ENCODE peak calls at places on chromosomes 5 and 9, in four cellular contexts. One of them, this sample, is unnamed. For H3K4me1, the result is how much of the 10 kb centered on the place peaks cover.

GRCh38 chr9:135774794-135775525 is 73.0 kb downstream of the KCNT1 start:
- DNase-seq in upper lobe of left lung: peak
- DNase-seq in uterus: no peak
- DNase-seq in pancreas: no peak
- DNase-seq in this sample: no peak

GRCh38 chr9:26375448-26375847 is 517.2 kb downstream of the CAAP1 start:
- DNase-seq in upper lobe of left lung: no peak
- DNase-seq in uterus: no peak
- DNase-seq in pancreas: no peak
- DNase-seq in this sample: no peak

GRCh38 chr5:179488464-179488863 is 61.9 kb upstream of the RUFY1 start:
- DNase-seq in upper lobe of left lung: no peak
- DNase-seq in uterus: no peak
- DNase-seq in pancreas: no peak
- DNase-seq in this sample: no peak

GRCh38 chr9:136081113-136081825 is 13.8 kb downstream of the NACC2 start:
- DNase-seq in upper lobe of left lung: peak
- DNase-seq in pancreas: peak
- DNase-seq in uterus: no peak
- DNase-seq in this sample: peak

GRCh38 chr9:128764361-128764760 is 7.4 kb downstream of the ZER1 start:
- DNase-seq in uterus: no peak
- DNase-seq in upper lobe of left lung: no peak
- DNase-seq in pancreas: no peak
- DNase-seq in this sample: no peak

GRCh38 chr9:114745108-114745848 is 60.6 kb downstream of the TNFSF15 start:
- DNase-seq in pancreas: no peak
- DNase-seq in uterus: no peak
- DNase-seq in upper lobe of left lung: no peak
- DNase-seq in this sample: no peak

GRCh38 chr9:133535285-133535877 is 877 bp downstream of the ADAMTSL2 start:
- DNase-seq in pancreas: no peak
- DNase-seq in uterus: no peak
- DNase-seq in upper lobe of left lung: peak
- DNase-seq in this sample: no peak

GRCh38 chr5:399296-400281 is 43.4 kb upstream of the EXOC3 start:
- DNase-seq in uterus: peak
- DNase-seq in pancreas: peak
- DNase-seq in upper lobe of left lung: peak
- DNase-seq in this sample: peak

GRCh38 chr5:115349001-115349817 is 52.8 kb upstream of the CCDC112 start:
- DNase-seq in uterus: peak
- DNase-seq in upper lobe of left lung: no peak
- DNase-seq in pancreas: no peak
- DNase-seq in this sample: no peak

GRCh38 chr9:133972041-133972970 is 19.8 kb downstream of the VAV2 start:
- DNase-seq in upper lobe of left lung: peak
- DNase-seq in pancreas: peak
- DNase-seq in uterus: no peak
- DNase-seq in this sample: no peak

GRCh38 chr5:103990064-103990463 is 427.5 kb upstream of the NUDT12 start:
- DNase-seq in uterus: no peak
- DNase-seq in upper lobe of left lung: no peak
- DNase-seq in pancreas: no peak
- DNase-seq in this sample: no peak

GRCh38 chr5:2602451-2603045 is 148.9 kb downstream of the IRX2 start:
- DNase-seq in pancreas: no peak
- DNase-seq in uterus: no peak
- DNase-seq in upper lobe of left lung: no peak
- DNase-seq in this sample: no peak

GRCh38 chr9:35059438-35059837 is 13.0 kb downstream of the VCP start:
- DNase-seq in uterus: no peak
- DNase-seq in pancreas: no peak
- DNase-seq in upper lobe of left lung: no peak
- DNase-seq in this sample: no peak

GRCh38 chr9:98619788-98620187 is 88.9 kb downstream of the GABBR2 start:
- DNase-seq in upper lobe of left lung: no peak
- DNase-seq in pancreas: no peak
- DNase-seq in uterus: no peak
- DNase-seq in this sample: no peak

GRCh38 chr9:22512495-22512894 is 65.9 kb downstream of the DMRTA1 start:
- DNase-seq in upper lobe of left lung: no peak
- DNase-seq in pancreas: no peak
- DNase-seq in uterus: no peak
- DNase-seq in this sample: no peak

GRCh38 chr9:31916591-31917223 is 467.7 kb upstream of the ACO1 start:
- DNase-seq in uterus: no peak
- DNase-seq in pancreas: no peak
- DNase-seq in upper lobe of left lung: no peak
- DNase-seq in this sample: no peak

GRCh38 chr9:132748450-132748849 is 78.2 kb downstream of the GTF3C4 start:
- DNase-seq in upper lobe of left lung: no peak
- DNase-seq in uterus: no peak
- DNase-seq in pancreas: no peak
- DNase-seq in this sample: no peak

GRCh38 chr9:126532019-126532462 is 81.7 kb upstream of the LMX1B start:
- DNase-seq in upper lobe of left lung: peak
- DNase-seq in pancreas: no peak
- DNase-seq in uterus: no peak
- DNase-seq in this sample: peak

GRCh38 chr5:126983874-126984266 is 46.5 kb downstream of the MARCHF3 start:
- DNase-seq in upper lobe of left lung: no peak
- DNase-seq in pancreas: no peak
- DNase-seq in uterus: no peak
- DNase-seq in this sample: no peak

GRCh38 chr9:34373749-34374148 is 2.9 kb downstream of the MYORG start:
- DNase-seq in upper lobe of left lung: no peak
- DNase-seq in uterus: no peak
- DNase-seq in pancreas: no peak
- DNase-seq in this sample: no peak

GRCh38 chr5:146313027-146313426 is 25.6 kb upstream of the POU4F3 start:
- DNase-seq in upper lobe of left lung: no peak
- DNase-seq in uterus: no peak
- DNase-seq in pancreas: no peak
- DNase-seq in this sample: no peak

GRCh38 chr9:35675732-35676392 is 2.1 kb downstream of the CA9 start:
- DNase-seq in uterus: peak
- DNase-seq in pancreas: peak
- DNase-seq in upper lobe of left lung: peak
- DNase-seq in this sample: no peak

GRCh38 chr5:157917909-157918809 is 59.2 kb upstream of the CLINT1 start:
- DNase-seq in uterus: peak
- DNase-seq in pancreas: no peak
- DNase-seq in upper lobe of left lung: no peak
- DNase-seq in this sample: peak

GRCh38 chr5:138408023-138408422 is 30.8 kb upstream of the REEP2 start:
- DNase-seq in upper lobe of left lung: no peak
- DNase-seq in uterus: no peak
- DNase-seq in pancreas: no peak
- DNase-seq in this sample: no peak

GRCh38 chr9:93303806-93304573 is 120.1 kb downstream of the WNK2 start:
- DNase-seq in upper lobe of left lung: no peak
- DNase-seq in pancreas: peak
- DNase-seq in uterus: no peak
- DNase-seq in this sample: no peak

GRCh38 chr5:133323464-133323863 is 271.7 kb downstream of the HSPA4 start:
- DNase-seq in pancreas: no peak
- DNase-seq in upper lobe of left lung: no peak
- DNase-seq in uterus: no peak
- DNase-seq in this sample: no peak

GRCh38 chr5:54383225-54383624 is 72.3 kb upstream of the HSPB3 start:
- DNase-seq in upper lobe of left lung: no peak
- DNase-seq in pancreas: no peak
- DNase-seq in uterus: no peak
- DNase-seq in this sample: no peak

GRCh38 chr9:29214162-29214520 is 1640.9 kb upstream of the C9orf72 start:
- DNase-seq in uterus: peak
- DNase-seq in upper lobe of left lung: peak
- DNase-seq in pancreas: peak
- DNase-seq in this sample: no peak
- H3K4me3 ChIP-seq in uterus: peak
- H3K4me3 ChIP-seq in upper lobe of left lung: no peak
- H3K4me3 ChIP-seq in pancreas: peak
- H3K4me3 ChIP-seq in this sample: no peak

GRCh38 chr5:33829430-33829829 is 62.4 kb downstream of the ADAMTS12 start:
- DNase-seq in upper lobe of left lung: no peak
- DNase-seq in pancreas: no peak
- DNase-seq in uterus: peak
- DNase-seq in this sample: no peak

GRCh38 chr5:33827335-33827734 is 64.5 kb downstream of the ADAMTS12 start:
- DNase-seq in upper lobe of left lung: no peak
- DNase-seq in pancreas: no peak
- DNase-seq in uterus: no peak
- DNase-seq in this sample: no peak

GRCh38 chr5:33827885-33828284 is 63.9 kb downstream of the ADAMTS12 start:
- DNase-seq in uterus: no peak
- DNase-seq in pancreas: no peak
- DNase-seq in upper lobe of left lung: no peak
- DNase-seq in this sample: no peak

GRCh38 chr5:33828611-33829286 is 63.0 kb downstream of the ADAMTS12 start:
- DNase-seq in uterus: no peak
- DNase-seq in pancreas: no peak
- DNase-seq in upper lobe of left lung: no peak
- DNase-seq in this sample: no peak

GRCh38 chr5:33824516-33825195 is 67.1 kb downstream of the ADAMTS12 start:
- DNase-seq in pancreas: no peak
- DNase-seq in uterus: no peak
- DNase-seq in upper lobe of left lung: no peak
- DNase-seq in this sample: no peak
- TF ChIP-seq CTCF in pancreas: no peak
- TF ChIP-seq CTCF in uterus: no peak
- TF ChIP-seq CTCF in upper lobe of left lung: no peak
- TF ChIP-seq CTCF in this sample: no peak

DNA sequence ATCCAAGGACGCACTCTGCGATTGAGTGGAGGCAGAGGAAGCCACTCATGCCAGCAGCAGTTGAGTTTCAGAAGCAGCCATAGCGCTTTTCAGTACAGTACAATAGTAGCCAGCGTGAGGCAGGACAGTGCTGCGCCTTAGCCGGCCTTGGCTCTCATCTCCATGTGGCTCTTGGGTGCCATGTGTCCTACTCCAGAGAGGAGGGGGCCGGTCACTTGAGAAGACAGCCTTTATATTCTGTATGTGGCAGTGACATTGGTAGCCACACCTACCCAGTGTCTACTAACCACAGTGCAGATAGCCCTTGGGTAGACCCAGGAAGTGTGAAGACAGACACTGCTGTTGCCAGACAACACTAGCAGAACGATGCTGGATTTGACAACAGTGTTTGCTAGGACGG is 42.3 kb downstream of the FAM78A start:
- DNase-seq in uterus: no peak
- DNase-seq in upper lobe of left lung: no peak
- DNase-seq in pancreas: no peak
- DNase-seq in this sample: no peak
- H3K4me1 ChIP-seq in uterus: under half
- H3K4me1 ChIP-seq in upper lobe of left lung: under half
- H3K4me1 ChIP-seq in pancreas: under half
- H3K4me1 ChIP-seq in this sample: half or more

GRCh38 chr5:159515197-159515596 is 184.9 kb upstream of the IL12B start:
- DNase-seq in pancreas: no peak
- DNase-seq in upper lobe of left lung: no peak
- DNase-seq in uterus: no peak
- DNase-seq in this sample: no peak
- H3K4me3 ChIP-seq in pancreas: no peak
- H3K4me3 ChIP-seq in upper lobe of left lung: no peak
- H3K4me3 ChIP-seq in uterus: no peak
- H3K4me3 ChIP-seq in this sample: no peak

GRCh38 chr9:117555964-117556629 is 141.2 kb upstream of the ASTN2 start:
- DNase-seq in pancreas: peak
- DNase-seq in uterus: no peak
- DNase-seq in upper lobe of left lung: no peak
- DNase-seq in this sample: peak
- TF ChIP-seq CTCF in pancreas: peak
- TF ChIP-seq CTCF in uterus: no peak
- TF ChIP-seq CTCF in upper lobe of left lung: peak
- TF ChIP-seq CTCF in this sample: peak

GRCh38 chr5:14816374-14816998 is 55.1 kb downstream of the ANKH start:
- DNase-seq in upper lobe of left lung: no peak
- DNase-seq in uterus: no peak
- DNase-seq in pancreas: no peak
- DNase-seq in this sample: no peak

GRCh38 chr5:14824490-14824889 is 47.1 kb downstream of the ANKH start:
- DNase-seq in uterus: no peak
- DNase-seq in upper lobe of left lung: no peak
- DNase-seq in pancreas: no peak
- DNase-seq in this sample: no peak

GRCh38 chr5:14816999-14817761 is 54.4 kb downstream of the ANKH start:
- DNase-seq in upper lobe of left lung: no peak
- DNase-seq in pancreas: no peak
- DNase-seq in uterus: no peak
- DNase-seq in this sample: peak

GRCh38 chr5:14821721-14822120 is 49.9 kb downstream of the ANKH start:
- DNase-seq in upper lobe of left lung: no peak
- DNase-seq in pancreas: no peak
- DNase-seq in uterus: no peak
- DNase-seq in this sample: no peak

DNA sequence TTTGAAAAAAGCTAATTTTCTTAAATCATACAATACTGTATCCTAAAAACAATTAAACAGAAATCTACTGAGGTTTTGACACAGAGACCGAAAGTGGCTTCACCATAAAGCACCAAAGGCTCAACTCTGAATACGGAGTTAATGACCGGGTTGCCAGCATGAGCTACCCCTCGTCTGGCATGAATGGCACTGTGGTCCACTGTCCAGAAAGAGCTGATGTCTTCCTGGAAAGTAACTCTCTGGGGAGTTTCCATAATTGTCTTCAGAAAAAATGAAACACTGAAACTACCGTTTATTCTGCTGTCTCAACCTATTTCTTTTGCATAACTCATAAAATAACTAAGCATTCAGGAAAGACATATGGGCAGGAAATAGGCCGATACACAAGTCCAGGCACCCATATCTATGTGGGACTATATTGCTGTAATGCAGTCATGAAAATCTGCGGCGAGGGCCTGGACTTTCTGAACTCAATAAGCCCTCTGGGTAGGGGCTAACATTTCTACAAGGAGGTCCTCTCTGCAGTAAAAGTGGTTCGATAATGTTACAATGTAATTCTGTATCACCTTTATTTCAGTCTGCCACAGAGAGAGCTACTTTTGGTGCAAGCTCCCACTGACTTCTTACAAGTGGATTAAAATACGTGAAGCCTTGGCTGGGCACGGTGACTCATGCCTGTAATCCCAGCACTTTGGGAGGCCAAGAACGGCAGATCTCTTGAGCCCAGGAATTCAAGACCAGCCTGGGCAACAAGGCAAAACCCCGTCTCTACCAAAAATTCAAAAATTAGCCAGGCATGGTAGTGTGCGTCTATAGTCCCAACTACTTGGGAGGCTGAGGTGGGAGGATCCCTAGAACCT is 52.4 kb downstream of the ANKH start:
- DNase-seq in pancreas: no peak
- DNase-seq in uterus: no peak
- DNase-seq in upper lobe of left lung: no peak
- DNase-seq in this sample: no peak
- H3K4me1 ChIP-seq in pancreas: under half
- H3K4me1 ChIP-seq in uterus: under half
- H3K4me1 ChIP-seq in upper lobe of left lung: under half
- H3K4me1 ChIP-seq in this sample: half or more

GRCh38 chr5:16312786-16313185 is 133.2 kb upstream of the MARCHF11 start:
- DNase-seq in upper lobe of left lung: no peak
- DNase-seq in uterus: no peak
- DNase-seq in pancreas: no peak
- DNase-seq in this sample: no peak
- H3K4me3 ChIP-seq in upper lobe of left lung: no peak
- H3K4me3 ChIP-seq in uterus: no peak
- H3K4me3 ChIP-seq in pancreas: no peak
- H3K4me3 ChIP-seq in this sample: no peak

This sample was measured in left ventricle myocardium inferior.